ENCODE peak calls at places on chromosomes 13 and 19, in ten cellular contexts. N is substantia nigra; Z is nucleus accumbens; P is CD8-positive, alpha-beta T cell; L is nephron progenitor cell; B is AG10803; J is GM23338; I is left colon; F is activated T-cell treated with anti-CD3 and anti-CD28 coated beads for 4 hours; X is cardiac muscle cell. D is an unnamed sample.

GRCh38 chr19:14821958-14822357 is 13.0 kb downstream of the OR7A5 start:
- DNase-seq in N (no peak), Z (no peak), P (no peak), L (no peak), B (no peak), J (no peak), I (no peak), F (no peak), X (no peak), D (no peak)

GRCh38 chr13:48571121-48571901 is 38.4 kb upstream of the RCBTB2 start:
- DNase-seq in N (no peak), Z (no peak), P (no peak), L (no peak), B (peak; percentile 82), J (no peak), I (no peak), F (no peak), X (peak; percentile 36), D (no peak)

GRCh38 chr19:56880592-56881190 is 40.2 kb upstream of the PEG3 start:
- DNase-seq in N (no peak), Z (no peak), P (no peak), L (no peak), B (no peak), J (no peak), I (no peak), F (no peak), X (no peak), D (no peak)

GRCh38 chr19:52070496-52070895 is 21.9 kb upstream of the ZNF432 start:
- DNase-seq in N (no peak), Z (no peak), P (no peak), L (no peak), B (no peak), J (no peak), I (no peak), F (no peak), X (no peak), D (no peak)

GRCh38 chr13:109243311-109243951 is 543.0 kb downstream of the IRS2 start:
- DNase-seq in N (no peak), Z (no peak), P (no peak), L (no peak), B (peak; percentile 98), J (peak; percentile 6), I (no peak), F (no peak), X (peak; percentile 53), D (no peak)

GRCh38 chr13:30181856-30182651 is 125.3 kb downstream of the KATNAL1 start:
- DNase-seq in N (no peak), Z (no peak), P (no peak), L (no peak), B (no peak), J (peak; percentile 35), I (no peak), F (no peak), X (no peak), D (no peak)

GRCh38 chr13:22793598-22794134 is 387.1 kb upstream of the SGCG start:
- DNase-seq in N (no peak), Z (no peak), P (no peak), L (peak; percentile 17), B (no peak), J (peak; percentile 28), I (no peak), F (no peak), X (peak; percentile 32), D (no peak)

GRCh38 chr13:40031031-40031430 is 375.6 kb downstream of the COG6 start:
- DNase-seq in N (no peak), Z (no peak), P (no peak), L (no peak), B (peak; percentile 47), J (no peak), I (no peak), F (no peak), X (no peak), D (no peak)

GRCh38 chr13:111967572-111968201 is 99.3 kb upstream of the SOX1 start:
- DNase-seq in N (no peak), Z (peak; percentile 71), P (no peak), L (no peak), B (no peak), J (no peak), I (no peak), F (no peak), X (no peak), D (peak; percentile 57)

GRCh38 chr13:24777171-24777570 is 13.2 kb downstream of the RNF17 start:
- DNase-seq in N (no peak), Z (no peak), P (no peak), L (no peak), B (no peak), J (no peak), I (no peak), F (no peak), X (no peak), D (no peak)

GRCh38 chr13:85896516-85897450 is 97.6 kb upstream of the SLITRK6 start:
- DNase-seq in N (no peak), Z (no peak), P (no peak), L (no peak), B (no peak), J (peak; percentile 41), I (no peak), F (no peak), X (no peak), D (no peak)

GRCh38 chr19:6718741-6719539 is 1.5 kb downstream of the C3 start:
- DNase-seq in N (no peak), Z (peak; percentile 8), P (no peak), L (peak; percentile 40), B (peak; percentile 5), J (peak; percentile 92), I (no peak), F (no peak), X (peak; percentile 9), D (peak; percentile 68)

GRCh38 chr13:42354246-42355117 is 82.5 kb downstream of the AKAP11 start:
- DNase-seq in N (no peak), Z (no peak), P (no peak), L (no peak), B (peak; percentile 25), J (peak; percentile 19), I (no peak), F (no peak), X (peak; percentile 33), D (no peak)

GRCh38 chr19:3683866-3684816 is 16.1 kb downstream of the PIP5K1C start:
- DNase-seq in N (no peak), Z (peak; percentile 18), P (no peak), L (no peak), B (no peak), J (no peak), I (no peak), F (no peak), X (no peak), D (no peak)

GRCh38 chr13:43061496-43062280 is 38.3 kb downstream of the DNAJC15 start:
- DNase-seq in N (no peak), Z (no peak), P (no peak), L (no peak), B (no peak), J (no peak), I (no peak), F (no peak), X (no peak), D (no peak)

GRCh38 chr19:12745166-12745897 is 6.3 kb upstream of the BEST2 start:
- DNase-seq in N (no peak), Z (no peak), P (no peak), L (no peak), B (no peak), J (no peak), I (no peak), F (no peak), X (no peak), D (no peak)

GRCh38 chr13:20127563-20128458 is 33.0 kb downstream of the GJA3 start:
- DNase-seq in N (peak; percentile 72), Z (peak; percentile 68), P (no peak), L (peak; percentile 68), B (peak; percentile 47), J (peak; percentile 68), I (peak; percentile 65), F (peak; percentile 5), X (peak; percentile 69), D (peak; percentile 86)

GRCh38 chr19:38323276-38323675 is 3.6 kb downstream of the KCNK6 start:
- DNase-seq in N (no peak), Z (no peak), P (no peak), L (no peak), B (no peak), J (no peak), I (no peak), F (no peak), X (no peak), D (no peak)

GRCh38 chr13:99289674-99290337 is 17.4 kb downstream of the GPR183 start:
- DNase-seq in N (no peak), Z (no peak), P (no peak), L (no peak), B (no peak), J (no peak), I (no peak), F (no peak), X (no peak), D (no peak)

GRCh38 chr19:31502536-31503170 is 153.4 kb upstream of the TSHZ3 start:
- DNase-seq in N (no peak), Z (no peak), P (no peak), L (no peak), B (no peak), J (no peak), I (no peak), F (no peak), X (no peak), D (peak; percentile 14)

GRCh38 chr13:101706651-101707050 is 254.2 kb downstream of the ITGBL1 start:
- DNase-seq in N (no peak), Z (no peak), P (no peak), L (no peak), B (peak; percentile 99), J (no peak), I (no peak), F (no peak), X (no peak), D (peak; percentile 67)

GRCh38 chr19:18304194-18304495 is 18.7 kb downstream of the LSM4 start:
- DNase-seq in N (no peak), Z (no peak), P (no peak), L (no peak), B (no peak), J (no peak), I (no peak), F (no peak), X (no peak), D (no peak)